ENCODE peak calls at places on chromosome 22, in nine cellular contexts. J is endothelial cell of umbilical vein, T is IMR-90, G is right lobe of liver, M is heart left ventricle, R is adrenal gland, P is HCT116, I is transverse colon, N is A549. F is an unnamed sample. For H3K4me1, the result is how much of the 10 kb centered on the place peaks cover.

GRCh38 chr22:23119492-23120414 is 22.0 kb downstream of the RSPH14 start:
- DNase-seq in J (peak), T (no peak), G (no peak), M (no peak), R (no peak), P (no peak), I (no peak), N (no peak), F (no peak)

GRCh38 chr22:41976961-41977566 is 7.8 kb downstream of the SEPTIN3 start:
- DNase-seq in J (no peak), T (no peak), G (no peak), M (no peak), R (no peak), P (no peak), I (no peak), N (no peak), F (no peak)

GRCh38 chr22:50583294-50583865 is 731 bp upstream of the CHKB start:
- DNase-seq in J (no peak), T (no peak), G (no peak), M (no peak), R (no peak), P (no peak), I (no peak), N (no peak), F (peak)

GRCh38 chr22:35742342-35743100 is 24.8 kb downstream of the APOL5 start:
- DNase-seq in J (peak), T (peak), G (no peak), M (no peak), R (no peak), P (peak), I (no peak), N (peak), F (no peak)

GRCh38 chr22:20186871-20187546 is 36.2 kb upstream of the CCDC188 start:
- DNase-seq in J (no peak), T (no peak), G (peak), M (no peak), R (no peak), P (no peak), I (no peak), N (no peak), F (no peak)

GRCh38 chr22:25884121-25884520 is 142.1 kb downstream of the MYO18B start:
- DNase-seq in J (no peak), T (no peak), G (no peak), M (no peak), R (no peak), P (no peak), I (no peak), N (no peak), F (no peak)

GRCh38 chr22:49951986-49952896 is 8.3 kb upstream of the PIM3 start:
- DNase-seq in J (peak), T (peak), G (no peak), M (no peak), R (no peak), P (no peak), I (no peak), N (peak), F (no peak)

GRCh38 chr22:42375982-42376381 is 56.2 kb downstream of the NFAM1 start:
- DNase-seq in J (no peak), T (no peak), G (peak), M (no peak), R (no peak), P (no peak), I (peak), N (no peak), F (no peak)

GRCh38 chr22:22103078-22103593 is 120.5 kb upstream of the TOP3B start:
- DNase-seq in J (no peak), T (no peak), G (no peak), M (no peak), R (no peak), P (peak), I (no peak), N (peak), F (no peak)

GRCh38 chr22:25970996-25971811 is 198.1 kb upstream of the SEZ6L start:
- DNase-seq in J (no peak), T (no peak), G (no peak), M (no peak), R (no peak), P (no peak), I (no peak), N (no peak), F (no peak)

GRCh38 chr22:35604671-35605457 is 12.3 kb downstream of the MB start:
- DNase-seq in J (no peak), T (no peak), G (peak), M (no peak), R (no peak), P (no peak), I (no peak), N (no peak), F (no peak)

GRCh38 chr22:39181356-39181755 is 28.9 kb upstream of the CBX7 start:
- DNase-seq in J (no peak), T (no peak), G (no peak), M (no peak), R (no peak), P (no peak), I (no peak), N (no peak), F (peak)
- H3K27ac ChIP-seq in J (no peak), T (no peak), G (no peak), M (no peak), R (no peak), P (no peak), I (no peak), N (no peak), F (no peak)

DNA sequence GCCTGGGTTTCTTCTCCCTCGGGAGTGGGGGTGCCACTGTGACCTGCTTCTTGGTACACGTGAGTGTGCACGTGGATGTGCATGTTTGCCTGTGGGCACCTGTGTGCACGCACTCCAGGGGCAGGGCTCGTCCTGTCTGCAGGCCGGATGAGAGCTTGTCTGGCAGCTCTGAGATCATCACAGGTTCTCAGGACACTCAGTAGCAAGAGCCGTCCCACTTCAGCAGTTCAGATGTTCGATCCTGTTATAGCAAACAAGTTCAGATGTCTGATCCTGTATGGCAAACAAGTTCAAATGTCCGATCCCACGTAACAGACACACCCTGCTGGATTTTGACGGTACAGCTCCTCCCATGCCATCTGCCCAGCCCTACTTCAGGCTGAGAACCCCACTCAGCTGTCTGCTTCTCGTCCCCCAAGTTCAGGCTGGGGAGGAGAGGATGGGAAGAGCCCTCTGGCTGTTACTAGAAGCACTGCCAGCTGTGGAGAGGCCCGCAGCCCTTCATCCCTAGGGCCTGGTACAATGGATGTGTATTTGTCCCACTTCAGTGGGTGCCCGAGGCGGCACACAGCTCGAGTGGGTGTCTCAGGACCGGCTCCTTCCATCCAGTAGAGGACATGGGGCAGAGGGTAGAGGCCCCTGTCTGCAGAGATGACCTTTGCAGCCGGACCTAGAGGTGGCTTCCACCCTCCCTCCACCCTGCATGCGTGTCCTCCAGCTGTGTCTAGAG is 1126.9 kb downstream of the BRD1 start:
- DNase-seq in J (no peak), T (no peak), G (peak), M (no peak), R (no peak), P (no peak), I (no peak), N (no peak), F (no peak)
- H3K4me1 ChIP-seq in J (under half), T (under half), G (under half), M (under half), R (under half), P (under half), I (under half), N (under half), F (under half)

DNA sequence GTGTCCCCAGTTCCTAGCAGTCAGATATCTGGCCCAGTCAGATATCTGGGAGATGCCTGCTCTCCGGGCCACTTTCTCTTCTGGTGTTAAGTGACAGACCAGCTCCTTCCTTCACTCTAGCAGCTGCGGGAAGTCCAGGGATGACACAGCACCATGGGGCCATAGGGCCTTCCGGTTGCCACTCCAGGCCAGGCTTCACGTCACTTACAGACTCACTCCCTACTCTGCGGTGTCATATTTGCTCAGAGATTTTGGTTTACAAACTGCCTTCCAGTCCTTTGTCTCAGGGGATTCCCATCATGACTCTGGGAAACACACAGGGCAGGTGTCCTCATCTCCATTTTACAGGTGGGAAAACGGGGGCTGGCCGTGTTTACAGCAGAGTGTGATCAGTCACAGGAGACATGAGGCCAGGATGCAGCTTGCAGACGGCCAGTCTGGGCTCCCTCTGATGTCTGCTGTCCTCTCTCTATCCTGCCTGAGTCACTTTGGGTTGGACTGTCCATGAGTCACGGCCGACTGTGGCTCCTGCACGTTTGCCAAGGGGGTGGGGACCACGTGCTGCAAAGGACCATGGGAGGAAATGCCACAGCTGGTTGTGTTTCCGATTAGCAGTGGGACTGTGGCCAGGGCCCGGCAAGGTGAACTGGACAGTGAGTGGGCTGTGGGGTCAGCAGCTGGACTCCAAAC is 8.2 kb upstream of the TBC1D22A start:
- DNase-seq in J (peak), T (peak), G (peak), M (peak), R (peak), P (peak), I (peak), N (peak), F (peak)
- TF ChIP-seq POLR2A in J (no peak), T (peak), G (peak), M (peak), R (peak), P (no peak), I (peak), N (peak), F (no peak)

DNA sequence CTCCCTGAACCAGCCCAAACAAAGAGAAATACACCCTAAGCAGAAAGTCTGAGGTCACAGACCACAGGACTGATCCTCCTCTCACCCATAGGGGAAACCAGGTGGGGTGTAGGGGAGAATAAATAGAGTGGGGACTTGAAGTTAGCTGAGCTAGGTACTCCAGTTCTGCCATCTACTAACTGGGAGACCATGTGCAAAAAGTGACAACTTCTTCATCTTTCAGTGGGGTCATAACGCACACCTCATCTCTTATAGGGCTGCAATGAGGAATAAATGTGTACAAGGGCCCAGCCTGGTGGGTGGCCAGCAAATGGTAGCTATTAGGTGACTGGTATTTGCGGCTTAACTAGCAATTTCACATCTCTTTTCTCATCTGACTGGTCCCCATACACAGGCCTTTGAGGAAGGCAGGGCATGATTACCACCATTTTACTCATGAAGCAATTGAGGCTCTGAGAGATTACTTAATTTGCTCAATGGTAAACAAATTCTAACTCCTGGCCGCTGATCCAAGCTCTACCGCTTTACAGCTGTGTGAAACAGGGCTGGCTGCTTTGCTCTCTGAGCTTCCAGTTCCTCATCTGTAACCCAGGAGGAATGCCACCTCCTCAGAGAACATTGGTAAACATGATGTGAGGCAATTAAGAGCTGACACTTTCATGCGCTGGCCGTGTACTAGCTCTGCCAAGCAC is 16.6 kb downstream of the TBC1D10A start:
- DNase-seq in J (no peak), T (peak), G (no peak), M (no peak), R (no peak), P (no peak), I (peak), N (no peak), F (peak)
- H3K27ac ChIP-seq in J (no peak), T (peak), G (peak), M (peak), R (peak), P (no peak), I (peak), N (no peak), F (peak)